ENCODE peak calls at places on chromosomes 16 and 17, in four cellular contexts. P is cardiac septum; Z is NCI-H1092; A is stimulated activated CD8-positive, alpha-beta memory T cell treated with anti-CD3 and anti-CD28 coated beads, Interleukin-7, amount 100 ng/mL, for 24 hours. Q is an unnamed sample.

GRCh38 chr17:73261952-73262675 is 434 bp upstream of the CPSF4L start:
- DNase-seq in P (no peak), Z (no peak), A (no peak), Q (no peak)

GRCh38 chr16:88383401-88384221 is 852 bp downstream of the ZNF469 start:
- DNase-seq in P (peak), Z (no peak), A (no peak), Q (peak)

GRCh38 chr17:50708050-50709000 is 611 bp upstream of the ANKRD40 start:
- DNase-seq in P (no peak), Z (no peak), A (no peak), Q (no peak)

GRCh38 chr17:64741038-64741641 is 79.0 kb upstream of the SMURF2 start:
- DNase-seq in P (no peak), Z (no peak), A (no peak), Q (peak)

GRCh38 chr16:81520560-81521135 is 76.0 kb downstream of the CMIP start:
- DNase-seq in P (no peak), Z (no peak), A (no peak), Q (no peak)

GRCh38 chr16:4384497-4384896 is 12.8 kb downstream of the VASN start:
- DNase-seq in P (no peak), Z (no peak), A (no peak), Q (no peak)

GRCh38 chr16:87713469-87714229 is 52.1 kb downstream of the KLHDC4 start:
- DNase-seq in P (no peak), Z (no peak), A (peak), Q (no peak)

GRCh38 chr17:4879591-4879990 is 19.7 kb upstream of the C17orf107 start:
- DNase-seq in P (no peak), Z (no peak), A (no peak), Q (no peak)

GRCh38 chr16:88938933-88939813 is 37.8 kb downstream of the CBFA2T3 start:
- DNase-seq in P (no peak), Z (no peak), A (no peak), Q (no peak)

GRCh38 chr16:18842565-18842964 is 41.2 kb upstream of the ARL6IP1 start:
- DNase-seq in P (no peak), Z (no peak), A (no peak), Q (no peak)

GRCh38 chr16:3740186-3740585 is 22.9 kb upstream of the TRAP1 start:
- DNase-seq in P (no peak), Z (no peak), A (no peak), Q (no peak)

GRCh38 chr16:27318399-27319256 is 4.9 kb downstream of the IL4R start:
- DNase-seq in P (peak), Z (no peak), A (no peak), Q (no peak)

GRCh38 chr17:18362509-18363020 is 785 bp downstream of the SHMT1 start:
- DNase-seq in P (no peak), Z (no peak), A (no peak), Q (peak)

GRCh38 chr16:23006380-23006779 is 142.9 kb downstream of the USP31 start:
- DNase-seq in P (no peak), Z (no peak), A (no peak), Q (no peak)